ENCODE peak calls at places on chromosome 21, in seven cellular contexts. K is DND-41, D is HepG2, N is PC-3, J is hepatocyte, Q is K562, H is neural progenitor cell. G is an unnamed sample.

GRCh38 chr21:23398726-23399125 is 2208.6 kb downstream of the MRPL39 start:
- DNase-seq in H (no peak), N (no peak), J (no peak), Q (no peak), K (no peak), D (no peak), G (no peak)

GRCh38 chr21:34890724-34891609 is 158.1 kb downstream of the RUNX1 start:
- DNase-seq in Q (no peak), N (no peak), D (no peak), K (no peak), J (peak; percentile 52), H (peak; percentile 72), G (no peak)

GRCh38 chr21:38597436-38597835 is 99.2 kb upstream of the ERG start:
- DNase-seq in J (no peak), K (no peak), N (no peak), D (no peak), H (no peak), Q (no peak), G (no peak)

GRCh38 chr21:35401476-35401875 is 352.4 kb upstream of the RUNX1 start:
- DNase-seq in K (no peak), Q (no peak), N (peak; percentile 33), J (no peak), D (no peak), H (no peak), G (no peak)

GRCh38 chr21:33975548-33976081 is 60.0 kb upstream of the ATP5PO start:
- DNase-seq in D (no peak), H (no peak), Q (peak; percentile 65), N (peak; percentile 79), J (peak; percentile 24), K (peak; percentile 80), G (peak; percentile 26)

GRCh38 chr21:43362928-43363314 is 64.0 kb downstream of the SIK1 start:
- DNase-seq in H (no peak), N (no peak), J (no peak), D (no peak), Q (peak; percentile 31), K (peak; percentile 66), G (no peak)

GRCh38 chr21:34280987-34281386 is 82.8 kb upstream of the KCNE2 start:
- DNase-seq in K (no peak), D (no peak), J (no peak), N (no peak), H (no peak), Q (no peak), G (no peak)

GRCh38 chr21:43574741-43575465 is 84.4 kb downstream of the HSF2BP start:
- DNase-seq in H (no peak), Q (no peak), K (no peak), J (no peak), N (no peak), D (no peak), G (no peak)

GRCh38 chr21:43667191-43667904 is 8.0 kb downstream of the RRP1B start:
- DNase-seq in J (no peak), N (peak; percentile 45), H (no peak), D (no peak), Q (no peak), K (no peak), G (no peak)

GRCh38 chr21:43315244-43316137 is 111.4 kb downstream of the SIK1 start:
- DNase-seq in N (no peak), D (no peak), J (no peak), H (no peak), K (peak; percentile 16), Q (no peak), G (no peak)

GRCh38 chr21:35026153-35026499 is 23.0 kb downstream of the RUNX1 start:
- DNase-seq in N (no peak), K (no peak), H (no peak), J (no peak), D (no peak), Q (no peak), G (no peak)

GRCh38 chr21:32336711-32337110 is 38.1 kb downstream of the MRAP start:
- DNase-seq in J (no peak), N (peak; percentile 39), K (no peak), H (no peak), D (no peak), Q (no peak), G (no peak)

GRCh38 chr21:28337319-28337718 is 655.4 kb downstream of the LTN1 start:
- DNase-seq in D (peak; percentile 37), N (peak; percentile 82), Q (no peak), J (peak; percentile 39), H (peak; percentile 12), K (no peak), G (no peak)

GRCh38 chr21:37253991-37254390 is 13.1 kb downstream of the VPS26C start:
- DNase-seq in J (no peak), N (no peak), K (no peak), H (no peak), Q (no peak), D (no peak), G (no peak)

GRCh38 chr21:37245151-37245550 is 22.0 kb downstream of the VPS26C start:
- DNase-seq in J (no peak), Q (no peak), N (no peak), D (no peak), H (no peak), K (no peak), G (no peak)

GRCh38 chr21:37244506-37245083 is 22.5 kb downstream of the VPS26C start:
- DNase-seq in J (no peak), Q (no peak), N (no peak), H (no peak), D (no peak), K (peak; percentile 79), G (no peak)

GRCh38 chr21:37248298-37248697 is 18.8 kb downstream of the VPS26C start:
- DNase-seq in N (no peak), K (no peak), H (no peak), J (no peak), Q (no peak), D (no peak), G (no peak)

DNA sequence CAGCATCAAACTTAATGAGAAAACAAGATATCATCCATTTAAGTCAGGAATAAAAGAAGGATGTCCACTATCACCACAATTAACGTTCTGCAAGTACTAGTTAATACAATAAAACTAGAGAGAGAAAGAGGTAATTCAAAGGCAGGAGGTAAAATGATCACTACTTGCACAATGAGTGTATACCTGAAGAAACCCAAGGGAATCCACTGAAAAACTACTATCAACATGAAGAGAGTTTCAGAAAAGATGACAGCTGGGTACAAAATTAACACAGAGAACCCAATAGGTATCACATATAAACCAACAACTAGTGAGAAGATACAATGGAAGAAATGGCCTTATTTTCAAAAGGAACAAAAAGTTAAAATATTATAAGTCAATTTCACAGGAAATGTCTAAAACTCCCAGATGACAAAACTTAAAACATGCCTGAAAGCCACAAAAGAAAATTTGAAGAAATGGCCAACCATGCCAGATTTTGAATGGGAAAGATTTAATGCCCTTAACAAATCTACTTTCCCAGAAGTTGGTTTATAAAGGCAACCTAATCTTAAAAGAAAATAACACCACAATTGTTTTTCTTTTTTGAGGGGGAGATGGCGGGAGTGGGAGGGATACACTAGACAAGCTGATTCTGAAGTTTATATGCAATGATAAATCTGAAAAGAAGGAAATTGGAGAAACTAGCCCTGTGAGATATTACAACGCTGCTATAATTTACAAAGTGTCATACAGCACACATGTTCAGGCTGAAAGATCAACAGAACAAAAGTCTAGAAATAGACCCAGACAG is 17.8 kb downstream of the VPS26C start:
- DNase-seq in H (no peak), Q (no peak), N (no peak), J (no peak), K (no peak), D (no peak), G (no peak)
- H4K20me1 ChIP-seq in H (peaks cover 14% of the 10 kb centered on the region), Q (peaks cover 7% of the 10 kb centered on the region), N (no peaks in the 10 kb centered on the region), J (peaks cover 50% of the 10 kb centered on the region), K (peaks cover 28% of the 10 kb centered on the region), D (no peaks in the 10 kb centered on the region), G (no peaks in the 10 kb centered on the region)

GRCh38 chr21:41560701-41561158 is 52.8 kb upstream of the TMPRSS2 start:
- DNase-seq in H (no peak), N (no peak), Q (no peak), J (peak; percentile 45), K (no peak), D (no peak), G (no peak)

GRCh38 chr21:41559658-41560599 is 52.0 kb upstream of the TMPRSS2 start:
- DNase-seq in D (no peak), J (no peak), Q (no peak), H (no peak), K (no peak), N (no peak), G (no peak)

GRCh38 chr21:41557884-41558283 is 49.9 kb upstream of the TMPRSS2 start:
- DNase-seq in J (no peak), H (no peak), K (no peak), D (peak; percentile 18), Q (no peak), N (no peak), G (no peak)

GRCh38 chr21:41561701-41562100 is 53.7 kb upstream of the TMPRSS2 start:
- DNase-seq in J (no peak), N (no peak), K (no peak), D (no peak), H (no peak), Q (no peak), G (no peak)

GRCh38 chr21:41558842-41559241 is 50.9 kb upstream of the TMPRSS2 start:
- DNase-seq in H (no peak), Q (no peak), J (no peak), D (no peak), K (no peak), N (no peak), G (no peak)
- H3K27me3 ChIP-seq in H (no peaks in the 10 kb centered on the region), Q (peaks cover 6% of the 10 kb centered on the region), J (no peaks in the 10 kb centered on the region), D (no peaks in the 10 kb centered on the region), K (no peaks in the 10 kb centered on the region), N (no peaks in the 10 kb centered on the region), G (no peaks in the 10 kb centered on the region)

DNA sequence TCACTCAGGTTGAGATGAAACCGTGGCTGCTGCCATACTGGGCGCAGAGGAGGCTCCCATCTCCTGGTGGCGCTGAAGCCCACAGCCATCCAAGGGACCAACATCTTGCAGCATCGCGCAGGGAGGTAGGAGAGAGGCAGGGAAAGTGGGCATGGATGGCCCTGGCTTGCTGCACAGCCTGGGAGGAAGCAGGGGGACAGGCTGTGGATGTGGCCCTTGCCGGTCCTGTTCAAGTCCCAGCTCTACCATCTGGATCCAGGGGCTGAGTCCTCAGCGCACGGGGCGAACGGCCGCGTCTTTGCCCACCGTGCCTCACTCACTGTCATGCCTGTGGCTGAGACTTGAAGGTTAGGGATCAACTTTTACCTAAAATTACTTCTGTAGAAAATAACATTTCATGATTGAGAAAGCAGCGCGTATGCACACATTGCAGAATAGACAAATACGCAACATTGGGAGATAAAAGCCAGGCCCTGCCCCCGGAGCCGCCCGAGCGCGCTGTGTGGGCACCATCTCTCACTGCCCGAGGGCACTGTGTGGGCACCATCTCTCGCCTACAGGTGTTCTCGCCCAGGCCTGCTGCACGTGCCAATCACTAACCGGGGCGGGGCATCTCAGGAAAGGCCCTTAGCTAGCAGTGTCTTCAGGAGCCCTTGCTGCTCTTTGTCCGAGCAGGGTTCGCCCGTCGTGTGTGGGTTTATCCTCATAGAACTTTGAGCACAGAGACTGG is 11.5 kb downstream of the SLX9 start:
- DNase-seq in Q (no peak), K (no peak), D (no peak), J (no peak), N (no peak), H (no peak), G (no peak)
- H4K20me1 ChIP-seq in Q (peaks cover 62% of the 10 kb centered on the region), K (peaks cover 92% of the 10 kb centered on the region), D (peaks cover 23% of the 10 kb centered on the region), J (peaks cover 16% of the 10 kb centered on the region), N (peaks cover 42% of the 10 kb centered on the region), H (peaks cover 83% of the 10 kb centered on the region), G (peaks cover 37% of the 10 kb centered on the region)

DNA sequence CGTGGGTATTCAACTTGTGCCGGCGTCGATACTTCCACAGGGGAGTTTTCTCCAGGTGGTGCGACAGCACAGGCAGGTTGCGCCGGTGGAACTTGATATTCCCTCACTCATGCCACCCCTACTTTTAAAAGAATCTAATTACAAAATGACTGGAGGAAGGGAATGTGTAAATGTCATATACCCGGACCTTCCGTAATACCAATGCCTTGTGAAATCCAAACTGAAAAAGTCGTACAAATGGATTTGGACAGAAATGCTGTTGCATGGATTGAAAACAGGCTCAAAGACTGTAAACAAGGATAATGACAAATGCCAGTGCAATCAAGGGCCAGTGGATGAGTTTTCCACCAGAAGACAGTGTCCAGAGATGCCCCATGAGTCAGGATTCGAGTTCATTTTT is 235.3 kb upstream of the USP25 start:
- DNase-seq in K (no peak), D (no peak), N (no peak), J (no peak), H (no peak), Q (no peak), G (no peak)
- H3K27me3 ChIP-seq in K (no peaks in the 10 kb centered on the region), D (no peaks in the 10 kb centered on the region), N (no peaks in the 10 kb centered on the region), J (no peaks in the 10 kb centered on the region), H (no peaks in the 10 kb centered on the region), Q (peaks cover 5% of the 10 kb centered on the region), G (no peaks in the 10 kb centered on the region)

G was measured in PC-9.